ENCODE peak calls at places on chromosome 10, in eight cellular contexts. One of them, this sample, is unnamed.

GRCh38 chr10:4658777-4659176 is 167.2 kb upstream of the AKR1E2 start:
- DNase-seq in GM23248: no peak
- DNase-seq in lung microvascular endothelial cell: peak; percentile 24
- DNase-seq in cardiac muscle cell: no peak
- DNase-seq in nucleus accumbens: no peak
- DNase-seq in A549: no peak
- DNase-seq in NCI-H774: no peak
- DNase-seq in activated CD8-positive, alpha-beta memory T cell treated with anti-CD3 and anti-CD28 coated beads, Interleukin-2, amount 10 ng/mL, durations not matched to agents 7 days and 5 days: no peak
- DNase-seq in this sample: no peak

GRCh38 chr10:9254353-9254752 is 1199.9 kb downstream of the GATA3 start:
- DNase-seq in GM23248: peak; percentile 88
- DNase-seq in lung microvascular endothelial cell: no peak
- DNase-seq in cardiac muscle cell: no peak
- DNase-seq in nucleus accumbens: no peak
- DNase-seq in A549: no peak
- DNase-seq in NCI-H774: no peak
- DNase-seq in activated CD8-positive, alpha-beta memory T cell treated with anti-CD3 and anti-CD28 coated beads, Interleukin-2, amount 10 ng/mL, durations not matched to agents 7 days and 5 days: no peak
- DNase-seq in this sample: no peak

GRCh38 chr10:6383099-6383812 is 180.5 kb downstream of the PFKFB3 start:
- DNase-seq in GM23248: peak; percentile 63
- DNase-seq in lung microvascular endothelial cell: no peak
- DNase-seq in cardiac muscle cell: no peak
- DNase-seq in nucleus accumbens: peak; percentile 54
- DNase-seq in A549: no peak
- DNase-seq in NCI-H774: no peak
- DNase-seq in activated CD8-positive, alpha-beta memory T cell treated with anti-CD3 and anti-CD28 coated beads, Interleukin-2, amount 10 ng/mL, durations not matched to agents 7 days and 5 days: no peak
- DNase-seq in this sample: peak; percentile 73

GRCh38 chr10:34080485-34081346 is 734.4 kb downstream of the PARD3 start:
- DNase-seq in GM23248: no peak
- DNase-seq in lung microvascular endothelial cell: no peak
- DNase-seq in cardiac muscle cell: no peak
- DNase-seq in nucleus accumbens: no peak
- DNase-seq in A549: no peak
- DNase-seq in NCI-H774: no peak
- DNase-seq in activated CD8-positive, alpha-beta memory T cell treated with anti-CD3 and anti-CD28 coated beads, Interleukin-2, amount 10 ng/mL, durations not matched to agents 7 days and 5 days: no peak
- DNase-seq in this sample: no peak

GRCh38 chr10:98209441-98209840 is 58.6 kb downstream of the LOXL4 start:
- DNase-seq in GM23248: no peak
- DNase-seq in lung microvascular endothelial cell: no peak
- DNase-seq in cardiac muscle cell: no peak
- DNase-seq in nucleus accumbens: no peak
- DNase-seq in A549: no peak
- DNase-seq in NCI-H774: no peak
- DNase-seq in activated CD8-positive, alpha-beta memory T cell treated with anti-CD3 and anti-CD28 coated beads, Interleukin-2, amount 10 ng/mL, durations not matched to agents 7 days and 5 days: no peak
- DNase-seq in this sample: no peak

GRCh38 chr10:74419491-74420466 is 268.8 kb downstream of the ADK start:
- DNase-seq in GM23248: peak; percentile 51
- DNase-seq in lung microvascular endothelial cell: peak; percentile 17
- DNase-seq in cardiac muscle cell: no peak
- DNase-seq in nucleus accumbens: no peak
- DNase-seq in A549: peak; percentile 25
- DNase-seq in NCI-H774: peak; percentile 23
- DNase-seq in activated CD8-positive, alpha-beta memory T cell treated with anti-CD3 and anti-CD28 coated beads, Interleukin-2, amount 10 ng/mL, durations not matched to agents 7 days and 5 days: no peak
- DNase-seq in this sample: no peak

GRCh38 chr10:103854265-103854686 is 1.1 kb downstream of the SH3PXD2A start:
- DNase-seq in GM23248: no peak
- DNase-seq in lung microvascular endothelial cell: no peak
- DNase-seq in cardiac muscle cell: peak; percentile 77
- DNase-seq in nucleus accumbens: no peak
- DNase-seq in A549: no peak
- DNase-seq in NCI-H774: no peak
- DNase-seq in activated CD8-positive, alpha-beta memory T cell treated with anti-CD3 and anti-CD28 coated beads, Interleukin-2, amount 10 ng/mL, durations not matched to agents 7 days and 5 days: no peak
- DNase-seq in this sample: no peak

GRCh38 chr10:70902659-70903261 is 14.4 kb upstream of the PCBD1 start:
- DNase-seq in GM23248: no peak
- DNase-seq in lung microvascular endothelial cell: no peak
- DNase-seq in cardiac muscle cell: no peak
- DNase-seq in nucleus accumbens: no peak
- DNase-seq in A549: peak; percentile 25
- DNase-seq in NCI-H774: no peak
- DNase-seq in activated CD8-positive, alpha-beta memory T cell treated with anti-CD3 and anti-CD28 coated beads, Interleukin-2, amount 10 ng/mL, durations not matched to agents 7 days and 5 days: no peak
- DNase-seq in this sample: no peak

GRCh38 chr10:102599565-102600327 is 44.5 kb upstream of the TRIM8 start:
- DNase-seq in GM23248: no peak
- DNase-seq in lung microvascular endothelial cell: peak; percentile 88
- DNase-seq in cardiac muscle cell: peak; percentile 28
- DNase-seq in nucleus accumbens: no peak
- DNase-seq in A549: no peak
- DNase-seq in NCI-H774: no peak
- DNase-seq in activated CD8-positive, alpha-beta memory T cell treated with anti-CD3 and anti-CD28 coated beads, Interleukin-2, amount 10 ng/mL, durations not matched to agents 7 days and 5 days: no peak
- DNase-seq in this sample: no peak

GRCh38 chr10:112812571-112812970 is 137.5 kb upstream of the TCF7L2 start:
- DNase-seq in GM23248: no peak
- DNase-seq in lung microvascular endothelial cell: no peak
- DNase-seq in cardiac muscle cell: no peak
- DNase-seq in nucleus accumbens: no peak
- DNase-seq in A549: no peak
- DNase-seq in NCI-H774: no peak
- DNase-seq in activated CD8-positive, alpha-beta memory T cell treated with anti-CD3 and anti-CD28 coated beads, Interleukin-2, amount 10 ng/mL, durations not matched to agents 7 days and 5 days: no peak
- DNase-seq in this sample: no peak

GRCh38 chr10:114613237-114613979 is 44.7 kb downstream of the ABLIM1 start:
- DNase-seq in GM23248: no peak
- DNase-seq in lung microvascular endothelial cell: peak; percentile 91
- DNase-seq in cardiac muscle cell: no peak
- DNase-seq in nucleus accumbens: no peak
- DNase-seq in A549: no peak
- DNase-seq in NCI-H774: no peak
- DNase-seq in activated CD8-positive, alpha-beta memory T cell treated with anti-CD3 and anti-CD28 coated beads, Interleukin-2, amount 10 ng/mL, durations not matched to agents 7 days and 5 days: no peak
- DNase-seq in this sample: no peak

GRCh38 chr10:129402459-129402858 is 64.6 kb upstream of the MGMT start:
- DNase-seq in GM23248: no peak
- DNase-seq in lung microvascular endothelial cell: no peak
- DNase-seq in cardiac muscle cell: no peak
- DNase-seq in nucleus accumbens: no peak
- DNase-seq in A549: no peak
- DNase-seq in NCI-H774: no peak
- DNase-seq in activated CD8-positive, alpha-beta memory T cell treated with anti-CD3 and anti-CD28 coated beads, Interleukin-2, amount 10 ng/mL, durations not matched to agents 7 days and 5 days: no peak
- DNase-seq in this sample: no peak

GRCh38 chr10:72316748-72317435 is 37.8 kb downstream of the DNAJB12 start:
- DNase-seq in GM23248: no peak
- DNase-seq in lung microvascular endothelial cell: peak; percentile 62
- DNase-seq in cardiac muscle cell: no peak
- DNase-seq in nucleus accumbens: no peak
- DNase-seq in A549: no peak
- DNase-seq in NCI-H774: peak; percentile 33
- DNase-seq in activated CD8-positive, alpha-beta memory T cell treated with anti-CD3 and anti-CD28 coated beads, Interleukin-2, amount 10 ng/mL, durations not matched to agents 7 days and 5 days: peak; percentile 59
- DNase-seq in this sample: no peak

GRCh38 chr10:36181421-36181820 is 539.3 kb upstream of the FZD8 start:
- DNase-seq in GM23248: peak; percentile 39
- DNase-seq in lung microvascular endothelial cell: peak; percentile 31
- DNase-seq in cardiac muscle cell: no peak
- DNase-seq in nucleus accumbens: no peak
- DNase-seq in A549: no peak
- DNase-seq in NCI-H774: no peak
- DNase-seq in activated CD8-positive, alpha-beta memory T cell treated with anti-CD3 and anti-CD28 coated beads, Interleukin-2, amount 10 ng/mL, durations not matched to agents 7 days and 5 days: no peak
- DNase-seq in this sample: no peak

GRCh38 chr10:84193846-84194423 is 402 bp upstream of the CDHR1 start:
- DNase-seq in GM23248: no peak
- DNase-seq in lung microvascular endothelial cell: no peak
- DNase-seq in cardiac muscle cell: no peak
- DNase-seq in nucleus accumbens: no peak
- DNase-seq in A549: no peak
- DNase-seq in NCI-H774: no peak
- DNase-seq in activated CD8-positive, alpha-beta memory T cell treated with anti-CD3 and anti-CD28 coated beads, Interleukin-2, amount 10 ng/mL, durations not matched to agents 7 days and 5 days: no peak
- DNase-seq in this sample: no peak

GRCh38 chr10:32054087-32054486 is 2.1 kb downstream of the KIF5B start:
- DNase-seq in GM23248: peak; percentile 75
- DNase-seq in lung microvascular endothelial cell: peak; percentile 65
- DNase-seq in cardiac muscle cell: no peak
- DNase-seq in nucleus accumbens: no peak
- DNase-seq in A549: no peak
- DNase-seq in NCI-H774: peak; percentile 37
- DNase-seq in activated CD8-positive, alpha-beta memory T cell treated with anti-CD3 and anti-CD28 coated beads, Interleukin-2, amount 10 ng/mL, durations not matched to agents 7 days and 5 days: no peak
- DNase-seq in this sample: no peak

GRCh38 chr10:69404786-69405185 is 11.9 kb downstream of the TACR2 start:
- DNase-seq in GM23248: no peak
- DNase-seq in lung microvascular endothelial cell: no peak
- DNase-seq in cardiac muscle cell: no peak
- DNase-seq in nucleus accumbens: no peak
- DNase-seq in A549: no peak
- DNase-seq in NCI-H774: no peak
- DNase-seq in activated CD8-positive, alpha-beta memory T cell treated with anti-CD3 and anti-CD28 coated beads, Interleukin-2, amount 10 ng/mL, durations not matched to agents 7 days and 5 days: no peak
- DNase-seq in this sample: no peak

GRCh38 chr10:64503429-64503828 is 982.2 kb downstream of the REEP3 start:
- DNase-seq in GM23248: no peak
- DNase-seq in lung microvascular endothelial cell: no peak
- DNase-seq in cardiac muscle cell: no peak
- DNase-seq in nucleus accumbens: no peak
- DNase-seq in A549: no peak
- DNase-seq in NCI-H774: no peak
- DNase-seq in activated CD8-positive, alpha-beta memory T cell treated with anti-CD3 and anti-CD28 coated beads, Interleukin-2, amount 10 ng/mL, durations not matched to agents 7 days and 5 days: no peak
- DNase-seq in this sample: no peak

GRCh38 chr10:51804861-51805260 is 105.5 kb upstream of the CSTF2T start:
- DNase-seq in GM23248: peak; percentile 90
- DNase-seq in lung microvascular endothelial cell: no peak
- DNase-seq in cardiac muscle cell: no peak
- DNase-seq in nucleus accumbens: no peak
- DNase-seq in A549: no peak
- DNase-seq in NCI-H774: no peak
- DNase-seq in activated CD8-positive, alpha-beta memory T cell treated with anti-CD3 and anti-CD28 coated beads, Interleukin-2, amount 10 ng/mL, durations not matched to agents 7 days and 5 days: no peak
- DNase-seq in this sample: no peak

GRCh38 chr10:48237225-48237855 is 37.2 kb downstream of the FRMPD2 start:
- DNase-seq in GM23248: no peak
- DNase-seq in lung microvascular endothelial cell: no peak
- DNase-seq in cardiac muscle cell: no peak
- DNase-seq in nucleus accumbens: no peak
- DNase-seq in A549: no peak
- DNase-seq in NCI-H774: no peak
- DNase-seq in activated CD8-positive, alpha-beta memory T cell treated with anti-CD3 and anti-CD28 coated beads, Interleukin-2, amount 10 ng/mL, durations not matched to agents 7 days and 5 days: peak; percentile 15
- DNase-seq in this sample: no peak

GRCh38 chr10:470339-471003 is 219.0 kb downstream of the DIP2C start:
- DNase-seq in GM23248: no peak
- DNase-seq in lung microvascular endothelial cell: no peak
- DNase-seq in cardiac muscle cell: no peak
- DNase-seq in nucleus accumbens: no peak
- DNase-seq in A549: no peak
- DNase-seq in NCI-H774: no peak
- DNase-seq in activated CD8-positive, alpha-beta memory T cell treated with anti-CD3 and anti-CD28 coated beads, Interleukin-2, amount 10 ng/mL, durations not matched to agents 7 days and 5 days: peak; percentile 56
- DNase-seq in this sample: no peak

GRCh38 chr10:89207801-89208551 is 859 bp upstream of the CH25H start:
- DNase-seq in GM23248: peak; percentile 62
- DNase-seq in lung microvascular endothelial cell: peak; percentile 84
- DNase-seq in cardiac muscle cell: peak; percentile 25
- DNase-seq in nucleus accumbens: no peak
- DNase-seq in A549: peak; percentile 19
- DNase-seq in NCI-H774: peak; percentile 4
- DNase-seq in activated CD8-positive, alpha-beta memory T cell treated with anti-CD3 and anti-CD28 coated beads, Interleukin-2, amount 10 ng/mL, durations not matched to agents 7 days and 5 days: peak; percentile 51
- DNase-seq in this sample: no peak

GRCh38 chr10:101358706-101359300 is 4.8 kb downstream of the BTRC start:
- DNase-seq in GM23248: peak; percentile 32
- DNase-seq in lung microvascular endothelial cell: no peak
- DNase-seq in cardiac muscle cell: no peak
- DNase-seq in nucleus accumbens: no peak
- DNase-seq in A549: no peak
- DNase-seq in NCI-H774: no peak
- DNase-seq in activated CD8-positive, alpha-beta memory T cell treated with anti-CD3 and anti-CD28 coated beads, Interleukin-2, amount 10 ng/mL, durations not matched to agents 7 days and 5 days: no peak
- DNase-seq in this sample: no peak

GRCh38 chr10:98272245-98272644 is 4.3 kb upstream of the LOXL4 start:
- DNase-seq in GM23248: no peak
- DNase-seq in lung microvascular endothelial cell: no peak
- DNase-seq in cardiac muscle cell: no peak
- DNase-seq in nucleus accumbens: no peak
- DNase-seq in A549: no peak
- DNase-seq in NCI-H774: no peak
- DNase-seq in activated CD8-positive, alpha-beta memory T cell treated with anti-CD3 and anti-CD28 coated beads, Interleukin-2, amount 10 ng/mL, durations not matched to agents 7 days and 5 days: no peak
- DNase-seq in this sample: no peak